ENCODE peak calls at places on chromosomes 11 and 22, in four cellular contexts. One of them, this sample, is unnamed.

GRCh38 chr22:29151316-29151715 is 54.4 kb upstream of the EMID1 start:
- DNase-seq in HTR-8/SVneo: no peak
- DNase-seq in DMS53: no peak
- DNase-seq in naive B cell: no peak
- DNase-seq in this sample: no peak

GRCh38 chr11:67381244-67381972 is 8.0 kb upstream of the CLCF1 start:
- DNase-seq in HTR-8/SVneo: no peak
- DNase-seq in naive B cell: peak; percentile 55
- DNase-seq in DMS53: no peak
- DNase-seq in this sample: no peak

GRCh38 chr22:46511391-46512370 is 25.7 kb downstream of the CELSR1 start:
- DNase-seq in HTR-8/SVneo: no peak
- DNase-seq in naive B cell: no peak
- DNase-seq in DMS53: no peak
- DNase-seq in this sample: no peak

GRCh38 chr11:111378773-111379499 is at the start of gene POU2AF1:
- DNase-seq in DMS53: peak; percentile 84
- DNase-seq in HTR-8/SVneo: no peak
- DNase-seq in naive B cell: peak; percentile 92
- DNase-seq in this sample: peak; percentile 82

GRCh38 chr11:110738641-110739040 is 26.4 kb upstream of the ARHGAP20 start:
- DNase-seq in naive B cell: no peak
- DNase-seq in DMS53: peak; percentile 13
- DNase-seq in HTR-8/SVneo: no peak
- DNase-seq in this sample: no peak

GRCh38 chr11:1694846-1695547 is 2.0 kb upstream of the KRTAP5-6 start:
- DNase-seq in naive B cell: no peak
- DNase-seq in HTR-8/SVneo: no peak
- DNase-seq in DMS53: no peak
- DNase-seq in this sample: no peak

GRCh38 chr11:133699071-133699470 is 146.2 kb downstream of the SPATA19 start:
- DNase-seq in HTR-8/SVneo: no peak
- DNase-seq in naive B cell: no peak
- DNase-seq in DMS53: no peak
- DNase-seq in this sample: no peak

GRCh38 chr22:22609271-22609670 is 35.1 kb upstream of the GGTLC2 start:
- DNase-seq in naive B cell: no peak
- DNase-seq in DMS53: no peak
- DNase-seq in HTR-8/SVneo: no peak
- DNase-seq in this sample: no peak

GRCh38 chr11:71498091-71498490 is 29.0 kb upstream of the KRTAP5-7 start:
- DNase-seq in DMS53: no peak
- DNase-seq in naive B cell: no peak
- DNase-seq in HTR-8/SVneo: no peak
- DNase-seq in this sample: no peak

GRCh38 chr11:1073851-1074243 is 827 bp upstream of the MUC2 start:
- DNase-seq in DMS53: no peak
- DNase-seq in HTR-8/SVneo: no peak
- DNase-seq in naive B cell: no peak
- DNase-seq in this sample: no peak

GRCh38 chr11:26478710-26479109 is 93.4 kb downstream of the MUC15 start:
- DNase-seq in DMS53: no peak
- DNase-seq in HTR-8/SVneo: no peak
- DNase-seq in naive B cell: no peak
- DNase-seq in this sample: no peak

GRCh38 chr22:17589810-17590375 is 26.6 kb downstream of the SLC25A18 start:
- DNase-seq in naive B cell: no peak
- DNase-seq in HTR-8/SVneo: no peak
- DNase-seq in DMS53: no peak
- DNase-seq in this sample: no peak

GRCh38 chr22:45563362-45564040 is 60.8 kb downstream of the FBLN1 start:
- DNase-seq in DMS53: no peak
- DNase-seq in naive B cell: no peak
- DNase-seq in HTR-8/SVneo: no peak
- DNase-seq in this sample: no peak

GRCh38 chr22:37175414-37176144 is 12.5 kb downstream of the C1QTNF6 start:
- DNase-seq in DMS53: no peak
- DNase-seq in HTR-8/SVneo: no peak
- DNase-seq in naive B cell: no peak
- DNase-seq in this sample: no peak

GRCh38 chr11:113974741-113975470 is at the start of gene HTR3A:
- DNase-seq in DMS53: peak; percentile 95
- DNase-seq in naive B cell: no peak
- DNase-seq in HTR-8/SVneo: peak; percentile 39
- DNase-seq in this sample: no peak

GRCh38 chr22:41565403-41566054 is 4.7 kb downstream of the CSDC2 start:
- DNase-seq in naive B cell: no peak
- DNase-seq in DMS53: peak; percentile 59
- DNase-seq in HTR-8/SVneo: peak; percentile 79
- DNase-seq in this sample: no peak

GRCh38 chr11:19241260-19242183 is 777 bp upstream of the E2F8 start:
- DNase-seq in naive B cell: no peak
- DNase-seq in HTR-8/SVneo: peak; percentile 51
- DNase-seq in DMS53: peak; percentile 79
- DNase-seq in this sample: no peak

GRCh38 chr11:62996271-62996670 is 11.5 kb upstream of the SLC22A6 start:
- DNase-seq in naive B cell: no peak
- DNase-seq in HTR-8/SVneo: no peak
- DNase-seq in DMS53: no peak
- DNase-seq in this sample: no peak

GRCh38 chr22:24410110-24410856 is 17.1 kb upstream of the ADORA2A start:
- DNase-seq in HTR-8/SVneo: no peak
- DNase-seq in DMS53: no peak
- DNase-seq in naive B cell: no peak
- DNase-seq in this sample: no peak

GRCh38 chr11:72091292-72091691 is 10.6 kb downstream of the LRRC51 start:
- DNase-seq in DMS53: peak; percentile 86
- DNase-seq in HTR-8/SVneo: peak; percentile 64
- DNase-seq in naive B cell: peak; percentile 67
- DNase-seq in this sample: no peak

GRCh38 chr11:11476499-11476898 is 123.4 kb upstream of the CSNK2A3 start:
- DNase-seq in DMS53: no peak
- DNase-seq in HTR-8/SVneo: no peak
- DNase-seq in naive B cell: no peak
- DNase-seq in this sample: no peak

GRCh38 chr11:63769044-63769718 is 606 bp upstream of the ZFTA start:
- DNase-seq in DMS53: peak; percentile 44
- DNase-seq in naive B cell: peak; percentile 40
- DNase-seq in HTR-8/SVneo: peak; percentile 35
- DNase-seq in this sample: no peak

GRCh38 chr22:48824673-48825651 is 1002.7 kb downstream of the BRD1 start:
- DNase-seq in DMS53: no peak
- DNase-seq in naive B cell: no peak
- DNase-seq in HTR-8/SVneo: no peak
- DNase-seq in this sample: no peak

GRCh38 chr11:7603031-7603781 is 70.1 kb downstream of the CYB5R2 start:
- DNase-seq in HTR-8/SVneo: no peak
- DNase-seq in DMS53: no peak
- DNase-seq in naive B cell: no peak
- DNase-seq in this sample: no peak

GRCh38 chr11:61980783-61981541 is 13.5 kb upstream of the FTH1 start:
- DNase-seq in naive B cell: no peak
- DNase-seq in DMS53: no peak
- DNase-seq in HTR-8/SVneo: no peak
- DNase-seq in this sample: no peak

GRCh38 chr11:43270468-43270867 is 41.3 kb upstream of the API5 start:
- DNase-seq in DMS53: no peak
- DNase-seq in naive B cell: no peak
- DNase-seq in HTR-8/SVneo: no peak
- DNase-seq in this sample: no peak

GRCh38 chr11:6433998-6434650 is 6.7 kb downstream of the HPX start:
- DNase-seq in HTR-8/SVneo: no peak
- DNase-seq in naive B cell: no peak
- DNase-seq in DMS53: peak; percentile 65
- DNase-seq in this sample: no peak

GRCh38 chr11:266676-267439 is 11.3 kb upstream of the NLRP6 start:
- DNase-seq in HTR-8/SVneo: no peak
- DNase-seq in DMS53: no peak
- DNase-seq in naive B cell: peak; percentile 36
- DNase-seq in this sample: no peak

GRCh38 chr22:43118024-43118849 is 7.7 kb downstream of the BIK start:
- DNase-seq in DMS53: no peak
- DNase-seq in HTR-8/SVneo: no peak
- DNase-seq in naive B cell: no peak
- DNase-seq in this sample: no peak

GRCh38 chr11:124442442-124442841 is 3.1 kb downstream of the OR8B8 start:
- DNase-seq in HTR-8/SVneo: no peak
- DNase-seq in DMS53: no peak
- DNase-seq in naive B cell: no peak
- DNase-seq in this sample: no peak

This sample was measured in GM12878.